ENCODE peak calls at places on chromosomes 12 and 14, in seven cellular contexts. Q is CD8-positive, alpha-beta T cell; S is mammary epithelial cell; E is psoas muscle; K is left ventricle myocardium inferior; X is CD4-positive, CD25-positive, alpha-beta regulatory T cell; P is heart left ventricle. R is an unnamed sample.
A peak's percentile ranks its signal among the peaks of the same experiment; 100 is the strongest.

GRCh38 chr12:98618952-98619351 is 25.5 kb downstream of the SLC25A3 start:
- DNase-seq in P (no peak), E (no peak), K (no peak), S (no peak), X (no peak), Q (no peak), R (no peak)

GRCh38 chr12:68538722-68539614 is 71.7 kb upstream of the RAP1B start:
- DNase-seq in S (no peak), E (peak; percentile 49), P (peak; percentile 83), X (peak; percentile 71), Q (peak; percentile 40), K (peak; percentile 79), R (peak; percentile 85)

GRCh38 chr12:27343255-27344000 is 10.8 kb downstream of the BMAL2 start:
- DNase-seq in X (no peak), S (peak; percentile 96), K (no peak), P (no peak), Q (no peak), E (no peak), R (no peak)

GRCh38 chr14:23433457-23433856 is 2.0 kb downstream of the MYH7 start:
- DNase-seq in X (no peak), P (no peak), S (no peak), Q (no peak), E (no peak), K (no peak), R (no peak)

GRCh38 chr12:131950182-131950913 is 606 bp downstream of the EP400 start:
- DNase-seq in E (peak; percentile 37), Q (peak; percentile 17), X (peak; percentile 44), K (peak; percentile 31), P (peak; percentile 45), S (peak; percentile 12), R (peak; percentile 56)

GRCh38 chr12:105281694-105282049 is 45.7 kb upstream of the APPL2 start:
- DNase-seq in P (no peak), Q (no peak), X (no peak), E (no peak), K (no peak), S (no peak), R (no peak)

GRCh38 chr14:24139272-24139934 is 2.0 kb downstream of the EMC9 start:
- DNase-seq in E (no peak), Q (no peak), P (no peak), K (no peak), X (peak; percentile 40), S (no peak), R (no peak)

GRCh38 chr12:55072093-55072492 is 52.3 kb downstream of the NEUROD4 start:
- DNase-seq in S (peak; percentile 28), X (peak; percentile 78), K (peak; percentile 55), P (peak; percentile 66), Q (peak; percentile 69), E (peak; percentile 25), R (no peak)

GRCh38 chr12:482061-482460 is 22.3 kb downstream of the B4GALNT3 start:
- DNase-seq in P (no peak), E (no peak), S (no peak), K (no peak), X (no peak), Q (no peak), R (no peak)

GRCh38 chr12:54413284-54414190 is 5.5 kb downstream of the ITGA5 start:
- DNase-seq in Q (peak; percentile 80), K (peak; percentile 59), X (peak; percentile 89), S (no peak), P (peak; percentile 64), E (peak; percentile 52), R (no peak)

GRCh38 chr14:89858084-89858483 is 96.4 kb downstream of the EFCAB11 start:
- DNase-seq in S (peak; percentile 92), E (no peak), P (no peak), K (no peak), X (no peak), Q (no peak), R (no peak)

GRCh38 chr12:132593938-132594358 is 16.4 kb downstream of the LRCOL1 start:
- DNase-seq in E (peak; percentile 89), Q (no peak), P (peak; percentile 94), K (peak; percentile 82), S (peak; percentile 78), X (peak; percentile 48), R (peak; percentile 79)

GRCh38 chr14:68112456-68112855 is 292.9 kb downstream of the RAD51B start:
- DNase-seq in X (no peak), K (no peak), P (no peak), S (no peak), Q (no peak), E (no peak), R (no peak)

GRCh38 chr12:109951751-109952150 is 44.4 kb downstream of the GIT2 start:
- DNase-seq in E (peak; percentile 75), P (peak; percentile 60), Q (no peak), K (peak; percentile 60), S (peak; percentile 62), X (no peak), R (no peak)

GRCh38 chr14:95662376-95663186 is 23.6 kb upstream of the TCL1B start:
- DNase-seq in K (no peak), E (no peak), S (no peak), P (no peak), Q (no peak), X (peak; percentile 15), R (no peak)

GRCh38 chr14:81164167-81164774 is 56.5 kb downstream of the GTF2A1 start:
- DNase-seq in K (no peak), S (peak; percentile 85), E (peak; percentile 13), X (peak; percentile 79), P (peak; percentile 33), Q (no peak), R (peak; percentile 62)

GRCh38 chr14:67526676-67527459 is 6.2 kb upstream of the PLEKHH1 start:
- DNase-seq in X (peak; percentile 66), S (peak; percentile 51), K (no peak), Q (peak; percentile 15), E (no peak), P (no peak), R (no peak)

GRCh38 chr12:124512667-124513296 is 54.6 kb downstream of the NCOR2 start:
- DNase-seq in P (peak; percentile 90), Q (no peak), S (peak; percentile 95), E (peak; percentile 93), X (no peak), K (peak; percentile 86), R (peak; percentile 96)

GRCh38 chr12:111412830-111413441 is 7.2 kb downstream of the SH2B3 start:
- DNase-seq in S (no peak), E (no peak), P (no peak), Q (no peak), K (no peak), X (no peak), R (no peak)

GRCh38 chr12:105705765-105706164 is 375.3 kb downstream of the C12orf75 start:
- DNase-seq in P (peak; percentile 32), X (peak; percentile 12), K (no peak), Q (no peak), S (peak; percentile 30), E (peak; percentile 29), R (peak; percentile 71)

GRCh38 chr12:116539905-116540482 is 19.2 kb upstream of the MAP1LC3B2 start:
- DNase-seq in X (no peak), E (no peak), S (peak; percentile 68), P (peak; percentile 67), Q (no peak), K (peak; percentile 53), R (no peak)

DNA sequence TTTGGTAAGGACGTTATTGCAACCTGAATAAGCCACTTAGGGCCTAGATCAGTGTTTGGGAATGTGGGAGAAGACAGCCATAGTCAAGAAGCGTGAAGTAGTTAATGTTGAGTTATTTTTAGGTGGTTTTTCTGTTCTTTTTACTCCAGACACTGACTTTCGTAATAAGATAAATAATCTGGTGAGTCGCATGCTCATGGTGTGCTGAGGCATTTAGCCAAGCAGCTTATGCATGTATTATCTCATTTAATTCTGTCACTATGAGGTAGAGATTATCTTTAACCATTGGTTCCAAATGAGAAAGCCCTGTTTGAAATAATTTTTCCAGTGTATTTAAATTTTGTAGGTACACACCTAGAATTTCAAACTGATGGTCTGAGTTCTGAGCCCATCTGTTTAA is 67.3 kb downstream of the RCOR1 start:
- DNase-seq in P (no peak), E (no peak), X (no peak), K (no peak), S (peak; percentile 63), Q (no peak), R (no peak)
- H3K4me1 ChIP-seq in P (peaks cover 2% of the 10 kb centered on the region), E (no peaks in the 10 kb centered on the region), X (no peaks in the 10 kb centered on the region), K (peaks cover 16% of the 10 kb centered on the region), S (peaks cover 19% of the 10 kb centered on the region), Q (no peaks in the 10 kb centered on the region), R (no peaks in the 10 kb centered on the region)

GRCh38 chr14:105989746-105990302 is 463.4 kb downstream of the TMEM121 start:
- DNase-seq in P (no peak), K (no peak), S (no peak), E (no peak), Q (no peak), X (peak; percentile 30), R (no peak)

GRCh38 chr14:105999361-106000028 is 473.1 kb downstream of the TMEM121 start:
- DNase-seq in K (peak; percentile 40), E (peak; percentile 39), P (peak; percentile 74), S (no peak), X (peak; percentile 96), Q (no peak), R (no peak)

DNA sequence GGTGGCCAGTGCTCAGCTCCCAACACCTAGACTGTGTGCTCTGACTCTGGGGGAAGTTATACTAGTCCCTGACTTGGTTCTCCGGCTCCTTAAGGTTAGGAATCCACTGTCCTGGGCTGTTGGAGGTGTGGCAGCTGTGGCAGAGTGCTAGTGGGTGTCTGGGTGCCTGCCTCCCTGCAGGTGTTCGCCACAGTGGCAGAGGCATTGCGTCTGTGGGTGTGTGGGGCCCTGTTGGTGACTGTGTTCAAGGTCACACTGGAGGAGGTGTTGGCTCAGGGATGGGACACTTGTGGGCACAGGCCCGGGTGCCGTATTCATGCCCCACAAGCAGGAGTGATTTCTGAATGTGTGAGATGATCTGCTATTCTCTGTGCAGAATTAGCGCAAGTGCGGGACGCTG is 467.4 kb downstream of the TMEM121 start:
- DNase-seq in E (no peak), Q (no peak), S (no peak), X (no peak), P (no peak), K (no peak), R (no peak)
- H3K27ac ChIP-seq in E (no peak overlapping the region), Q (no peak overlapping the region), S (no peak overlapping the region), X (no peak overlapping the region), P (no peak overlapping the region), K (no peak overlapping the region), R (no peak overlapping the region)

DNA sequence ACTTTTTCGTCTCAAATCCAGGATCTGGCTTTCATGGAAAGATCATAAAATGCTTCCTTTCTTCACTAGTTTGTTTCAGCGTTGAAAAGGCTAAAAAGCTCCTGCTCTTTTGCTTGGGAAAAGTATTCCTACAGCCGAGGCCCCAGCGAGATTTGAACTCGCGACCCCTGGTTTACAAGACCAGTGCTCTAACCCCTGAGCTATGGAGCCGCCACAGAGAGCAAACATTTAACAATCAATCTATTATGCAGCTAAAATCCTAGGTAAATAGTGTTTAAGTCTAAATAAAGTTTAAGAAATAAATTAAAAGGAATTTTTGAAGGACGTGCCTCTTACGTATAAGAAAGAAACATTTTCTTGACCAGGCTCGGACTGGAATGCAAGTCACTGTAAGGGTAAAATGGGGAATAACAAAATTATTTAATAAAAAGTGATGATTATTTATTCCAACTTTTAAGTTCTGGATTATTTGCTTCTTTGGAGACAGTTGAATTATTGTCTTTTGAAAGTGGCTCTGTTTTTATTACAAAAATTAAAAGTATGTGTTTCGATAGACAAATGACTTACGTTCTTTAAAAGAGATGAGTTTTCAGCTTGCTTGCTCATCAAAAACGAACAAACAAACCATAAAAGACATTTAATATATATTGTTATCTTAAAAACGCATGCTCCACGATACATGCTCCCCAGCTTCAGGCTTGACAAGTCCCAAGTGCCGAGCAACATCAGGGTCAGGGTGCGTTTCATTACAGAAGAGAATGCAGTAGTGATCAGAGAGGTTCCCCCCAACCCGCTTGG is 10.3 kb downstream of the OR6S1 start:
- DNase-seq in S (peak; percentile 49), P (no peak), K (no peak), E (no peak), X (peak; percentile 57), Q (no peak), R (no peak)
- H3K4me3 ChIP-seq in S (peak overlapping the region; percentile 55), P (peak overlapping the region; percentile 48), K (peak overlapping the region; percentile 54), E (peak overlapping the region; percentile 49), X (peak overlapping the region; percentile 67), Q (peak overlapping the region; percentile 55), R (peak overlapping the region; percentile 27)

GRCh38 chr14:62776300-62776699 is 269.0 kb downstream of the KCNH5 start:
- DNase-seq in K (no peak), Q (no peak), E (no peak), S (no peak), X (no peak), P (no peak), R (no peak)
- H3K4me1 ChIP-seq in K (no peaks in the 10 kb centered on the region), Q (no peaks in the 10 kb centered on the region), E (no peaks in the 10 kb centered on the region), S (no peaks in the 10 kb centered on the region), X (no peaks in the 10 kb centered on the region), P (no peaks in the 10 kb centered on the region), R (no peaks in the 10 kb centered on the region)